ENCODE peak calls at places on chromosomes 3 and 15, in six cellular contexts. C is psoas muscle, B is epithelial cell of esophagus, H is coronary artery, Y is body of pancreas, X is cardiac muscle cell. P is an unnamed sample.

GRCh38 chr3:110246796-110247369 is 824.7 kb upstream of the NECTIN3 start:
- DNase-seq in X (peak), C (no peak), B (peak), Y (no peak), H (no peak), P (no peak)

GRCh38 chr15:56969265-56969895 is 50.9 kb downstream of the TCF12 start:
- DNase-seq in H (no peak), X (no peak), B (peak), C (no peak), Y (no peak), P (no peak)

GRCh38 chr3:8452112-8452511 is 49.5 kb upstream of the LMCD1 start:
- DNase-seq in X (no peak), H (peak), Y (no peak), C (no peak), B (no peak), P (no peak)

GRCh38 chr3:189689625-189690024 is 58.4 kb downstream of the TP63 start:
- DNase-seq in Y (no peak), C (no peak), H (no peak), X (no peak), B (peak), P (no peak)

GRCh38 chr15:45714501-45715488 is 80.0 kb downstream of the SQOR start:
- DNase-seq in Y (peak), C (peak), B (peak), X (peak), H (no peak), P (peak)

GRCh38 chr3:117510396-117510795 is 800.8 kb downstream of the TUSC7 start:
- DNase-seq in B (no peak), C (no peak), X (peak), H (no peak), Y (no peak), P (peak)

GRCh38 chr3:58657036-58657435 is 9.5 kb downstream of the FAM3D start:
- DNase-seq in H (no peak), Y (no peak), B (no peak), C (no peak), X (no peak), P (no peak)

GRCh38 chr3:99909714-99910508 is 92.2 kb downstream of the CMSS1 start:
- DNase-seq in Y (no peak), B (peak), C (no peak), H (no peak), X (peak), P (peak)

GRCh38 chr3:34263014-34263714 is 464.7 kb downstream of the PDCD6IP start:
- DNase-seq in C (no peak), B (no peak), X (no peak), Y (no peak), H (no peak), P (no peak)

GRCh38 chr15:77529394-77530159 is 103.1 kb downstream of the LINGO1 start:
- DNase-seq in B (no peak), Y (no peak), X (no peak), H (no peak), C (no peak), P (no peak)

GRCh38 chr3:182795383-182795782 is 2.1 kb downstream of the ATP11B start:
- DNase-seq in H (no peak), C (no peak), Y (peak), B (peak), X (peak), P (peak)

GRCh38 chr3:45249391-45249790 is 23.3 kb upstream of the TMEM158 start:
- DNase-seq in B (no peak), H (no peak), C (no peak), X (no peak), Y (no peak), P (peak)

GRCh38 chr3:39148116-39149058 is 5.0 kb downstream of the CSRNP1 start:
- DNase-seq in H (peak), Y (peak), X (peak), B (peak), C (no peak), P (peak)

GRCh38 chr3:77319711-77320110 is 279.8 kb downstream of the ROBO2 start:
- DNase-seq in X (peak), B (peak), C (no peak), Y (no peak), H (no peak), P (peak)

GRCh38 chr3:124516333-124516732 is 213.9 kb upstream of the UMPS start:
- DNase-seq in Y (no peak), X (no peak), C (no peak), B (no peak), H (no peak), P (no peak)

GRCh38 chr3:72446406-72447058 is 401.7 kb downstream of the SHQ1 start:
- DNase-seq in B (peak), H (peak), Y (peak), C (no peak), X (no peak), P (peak)
- TF ChIP-seq CTCF in B (no peak), H (no peak), Y (no peak), C (peak), X (no peak), P (no peak)

DNA sequence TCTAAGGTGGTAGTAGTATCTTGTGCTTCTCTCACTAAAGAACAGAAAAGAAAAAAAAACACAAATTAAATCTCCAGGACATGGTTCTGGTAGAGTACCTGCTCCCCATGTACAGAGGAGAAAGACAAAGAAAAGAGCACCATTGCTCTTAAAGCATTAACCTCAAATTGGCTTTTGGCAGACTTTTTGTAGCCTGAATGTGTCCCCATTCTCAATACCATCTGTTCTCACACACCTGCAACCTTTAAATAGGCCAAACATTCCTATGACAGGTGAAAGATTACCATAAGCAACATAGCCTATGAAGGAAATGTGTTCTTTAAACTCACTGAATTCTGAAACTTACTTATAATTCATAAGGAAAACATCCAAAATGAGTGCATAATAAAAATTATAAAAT is 68.0 kb downstream of the TIPARP start:
- DNase-seq in H (no peak), B (no peak), C (no peak), Y (no peak), X (no peak), P (no peak)
- H3K4me3 ChIP-seq in H (no peak), B (no peak), C (no peak), Y (no peak), X (no peak), P (no peak)

GRCh38 chr15:31455499-31455898 is 128.9 kb downstream of the KLF13 start:
- DNase-seq in X (no peak), B (no peak), H (no peak), C (no peak), Y (no peak), P (no peak)
- TF ChIP-seq CTCF in X (peak), B (no peak), H (no peak), C (no peak), Y (no peak), P (no peak)

GRCh38 chr3:152443212-152444023 is 174.7 kb downstream of the MBNL1 start:
- DNase-seq in B (no peak), C (no peak), Y (no peak), X (no peak), H (no peak), P (no peak)
- H3K4me3 ChIP-seq in B (no peak), C (peak), Y (no peak), X (no peak), H (peak), P (no peak)

GRCh38 chr3:50580683-50581458 is 11.5 kb downstream of the HEMK1 start:
- DNase-seq in X (no peak), Y (peak), H (no peak), C (no peak), B (no peak), P (no peak)
- TF ChIP-seq CTCF in X (no peak), Y (peak), H (no peak), C (no peak), B (no peak), P (no peak)

GRCh38 chr15:74843445-74843828 is 481 bp upstream of the ULK3 start:
- DNase-seq in Y (no peak), C (no peak), B (no peak), H (no peak), X (no peak), P (no peak)

GRCh38 chr15:74844319-74845207 is 1.6 kb upstream of the ULK3 start:
- DNase-seq in X (no peak), B (no peak), H (no peak), Y (no peak), C (no peak), P (no peak)

GRCh38 chr15:74845208-74845568 is 2.2 kb upstream of the ULK3 start:
- DNase-seq in C (no peak), Y (no peak), X (no peak), B (no peak), H (no peak), P (no peak)

GRCh38 chr15:74842581-74843444 is at the start of gene ULK3:
- DNase-seq in Y (peak), X (peak), H (peak), C (peak), B (peak), P (peak)

DNA sequence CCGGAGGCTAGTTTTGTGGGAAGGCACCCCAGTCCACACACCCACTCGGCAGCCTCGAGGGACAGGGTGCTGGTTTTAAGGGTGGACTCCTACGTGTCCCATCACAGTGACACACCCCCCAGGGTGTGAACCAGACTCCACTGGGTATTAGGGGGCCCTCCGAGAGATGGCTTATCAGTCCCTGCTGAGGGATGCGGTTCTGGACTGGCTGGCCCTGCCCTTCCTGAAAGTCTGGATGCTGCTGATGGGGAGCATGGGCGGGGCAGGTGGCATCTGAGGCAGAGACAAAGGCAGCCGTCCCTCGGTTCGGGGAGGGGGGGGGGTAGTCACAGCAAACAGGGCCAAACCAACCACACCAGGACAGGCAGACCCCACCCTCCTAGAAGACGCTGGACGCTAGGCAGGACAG is 939 bp upstream of the ULK3 start:
- DNase-seq in H (no peak), Y (no peak), X (no peak), B (no peak), C (no peak), P (no peak)
- H3K4me3 ChIP-seq in H (peak), Y (no peak), X (no peak), B (no peak), C (peak), P (peak)

DNA sequence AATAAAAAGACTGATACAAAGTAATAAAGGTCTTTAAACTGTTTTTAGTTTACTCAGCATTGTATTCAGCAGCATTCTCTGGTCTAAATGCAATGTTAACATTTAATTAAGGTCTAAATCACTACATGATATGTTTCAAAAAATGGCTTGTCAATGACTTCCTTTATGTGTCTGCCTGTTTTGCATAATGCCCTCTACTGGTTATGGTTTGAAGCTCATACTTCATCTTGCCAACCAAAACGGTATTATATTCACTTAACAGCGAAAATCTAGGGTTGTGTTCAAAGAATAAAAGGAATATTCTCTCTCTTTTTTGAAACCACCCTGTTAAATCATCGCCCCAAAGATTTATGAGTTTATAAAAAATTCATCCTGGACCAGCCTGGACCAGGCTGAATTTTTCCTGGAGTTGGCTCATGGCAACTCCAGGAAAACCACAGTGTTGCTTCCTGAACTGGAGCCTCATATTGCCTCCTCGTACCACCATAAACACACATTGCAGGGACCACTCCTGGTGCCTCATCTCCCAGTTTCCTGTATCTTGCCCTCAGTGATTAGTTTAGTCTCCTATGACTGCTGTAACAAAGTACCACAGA is 6.7 kb upstream of the NCEH1 start:
- DNase-seq in H (no peak), B (no peak), Y (no peak), C (no peak), X (no peak), P (no peak)
- TF ChIP-seq CTCF in H (no peak), B (peak), Y (no peak), C (peak), X (peak), P (peak)

GRCh38 chr3:187458383-187458782 is 90.2 kb downstream of the RTP4 start:
- DNase-seq in H (no peak), C (no peak), Y (no peak), B (no peak), X (no peak), P (no peak)
- H3K4me3 ChIP-seq in H (no peak), C (no peak), Y (no peak), B (no peak), X (no peak), P (no peak)

GRCh38 chr15:73460662-73461061 is 17.7 kb downstream of the REC114 start:
- DNase-seq in X (no peak), Y (no peak), C (no peak), H (no peak), B (no peak), P (no peak)
- TF ChIP-seq CTCF in X (no peak), Y (no peak), C (no peak), H (no peak), B (no peak), P (no peak)